ENCODE peak calls at places on chromosomes 2 and 18, in eight cellular contexts. F is H9; Q is activated naive CD4-positive, alpha-beta T cell treated with anti-CD3 and anti-CD28 coated beads, Interleukin-2, amount 10 ng/mL, durations not matched to agents 7 days and 5 days; D is NCI-H1417 treated with DMSO at 0.1 percent for 48 hours; N is H1; W is thyroid gland; G is effector memory CD8-positive, alpha-beta T cell; P is germinal center. V is an unnamed sample.

GRCh38 chr2:47254464-47254863 is 99.4 kb upstream of the STPG4 start:
- DNase-seq in F (no peak), Q (no peak), D (no peak), N (no peak), W (no peak), G (no peak), P (no peak), V (no peak)

GRCh38 chr2:239372835-239373234 is 28.0 kb downstream of the HDAC4 start:
- DNase-seq in F (no peak), Q (no peak), D (no peak), N (no peak), W (no peak), G (no peak), P (no peak), V (no peak)

GRCh38 chr2:18829331-18829902 is 240.0 kb upstream of the NT5C1B start:
- DNase-seq in F (no peak), Q (no peak), D (no peak), N (no peak), W (no peak), G (no peak), P (no peak), V (no peak)

GRCh38 chr18:59266459-59266858 is 6.8 kb downstream of the RAX start:
- DNase-seq in F (no peak), Q (no peak), D (no peak), N (no peak), W (no peak), G (no peak), P (no peak), V (no peak)

GRCh38 chr18:25727281-25727680 is 363.1 kb downstream of the SS18 start:
- DNase-seq in F (no peak), Q (no peak), D (no peak), N (no peak), W (no peak), G (no peak), P (no peak), V (no peak)

GRCh38 chr2:11024010-11024615 is 112.4 kb downstream of the KCNF1 start:
- DNase-seq in F (no peak), Q (no peak), D (peak; percentile 32), N (no peak), W (no peak), G (no peak), P (no peak), V (no peak)

GRCh38 chr2:193518061-193518817 is 1323.5 kb upstream of the TMEFF2 start:
- DNase-seq in F (no peak), Q (no peak), D (no peak), N (no peak), W (no peak), G (no peak), P (no peak), V (no peak)

GRCh38 chr18:36309436-36310391 is 12.2 kb downstream of the FHOD3 start:
- DNase-seq in F (peak; percentile 8), Q (no peak), D (no peak), N (no peak), W (no peak), G (no peak), P (no peak), V (no peak)

GRCh38 chr2:120626566-120626965 is 109.1 kb upstream of the GLI2 start:
- DNase-seq in F (peak; percentile 8), Q (no peak), D (no peak), N (no peak), W (peak; percentile 81), G (no peak), P (no peak), V (no peak)

GRCh38 chr2:231308631-231309414 is 86.7 kb upstream of the B3GNT7 start:
- DNase-seq in F (no peak), Q (no peak), D (no peak), N (no peak), W (no peak), G (no peak), P (no peak), V (no peak)

GRCh38 chr2:3101016-3101703 is 276.5 kb downstream of the EIPR1 start:
- DNase-seq in F (no peak), Q (no peak), D (no peak), N (no peak), W (no peak), G (no peak), P (no peak), V (no peak)

GRCh38 chr18:63477972-63478371 is 1.2 kb downstream of the SERPINB5 start:
- DNase-seq in F (no peak), Q (no peak), D (no peak), N (no peak), W (no peak), G (no peak), P (no peak), V (no peak)

GRCh38 chr18:4242431-4243161 is 212.5 kb downstream of the DLGAP1 start:
- DNase-seq in F (no peak), Q (no peak), D (no peak), N (no peak), W (no peak), G (no peak), P (no peak), V (no peak)

GRCh38 chr2:105712166-105712915 is 32.4 kb upstream of the NCK2 start:
- DNase-seq in F (no peak), Q (no peak), D (no peak), N (no peak), W (no peak), G (no peak), P (no peak), V (no peak)

GRCh38 chr18:65091737-65092329 is 659.0 kb upstream of the CDH7 start:
- DNase-seq in F (peak; percentile 31), Q (no peak), D (no peak), N (peak; percentile 13), W (peak; percentile 1), G (no peak), P (no peak), V (no peak)

GRCh38 chr18:35376742-35377695 is at the start of gene ZNF396:
- DNase-seq in F (peak; percentile 90), Q (peak; percentile 82), D (peak; percentile 37), N (peak; percentile 41), W (peak; percentile 86), G (peak; percentile 44), P (peak; percentile 75), V (peak; percentile 73)

GRCh38 chr2:55837073-55837472 is 86.5 kb downstream of the EFEMP1 start:
- DNase-seq in F (peak; percentile 81), Q (no peak), D (no peak), N (no peak), W (no peak), G (no peak), P (no peak), V (no peak)

GRCh38 chr2:197201874-197202273 is 108.7 kb downstream of the ANKRD44 start:
- DNase-seq in F (no peak), Q (no peak), D (no peak), N (no peak), W (no peak), G (no peak), P (no peak), V (no peak)

GRCh38 chr2:158580760-158581159 is 124.0 kb downstream of the PKP4 start:
- DNase-seq in F (no peak), Q (no peak), D (no peak), N (no peak), W (peak; percentile 50), G (no peak), P (no peak), V (no peak)

GRCh38 chr2:98404556-98405250 is 40.0 kb upstream of the INPP4A start:
- DNase-seq in F (no peak), Q (no peak), D (no peak), N (no peak), W (no peak), G (no peak), P (no peak), V (peak; percentile 10)

GRCh38 chr2:172993924-172994717 is 81.5 kb upstream of the MAP3K20 start:
- DNase-seq in F (no peak), Q (no peak), D (no peak), N (no peak), W (no peak), G (no peak), P (no peak), V (no peak)

V was measured in activated CD8-positive, alpha-beta T cell treated with anti-CD3 and anti-CD28 coated beads, Interleukin-2, amount 10 ng/mL, durations not matched to agents 7 days and 5 days.